ENCODE peak calls at places on chromosomes 5 and 9, in nine cellular contexts. F, T, X, E, Q, C, R, A and N are unnamed samples.

GRCh38 chr5:77777281-77777892 is 1.2 kb upstream of the TBCA start:
- DNase-seq in F (no peak), T (no peak), X (no peak), E (no peak), Q (no peak), C (no peak), R (no peak), A (no peak), N (no peak)

GRCh38 chr5:15008476-15008875 is 136.9 kb upstream of the ANKH start:
- DNase-seq in F (peak; percentile 80), T (no peak), X (no peak), E (peak; percentile 93), Q (peak; percentile 96), C (peak; percentile 94), R (peak; percentile 98), A (no peak), N (peak; percentile 77)

GRCh38 chr9:104025945-104026344 is 68.2 kb upstream of the SMC2 start:
- DNase-seq in F (no peak), T (no peak), X (no peak), E (no peak), Q (no peak), C (peak; percentile 0), R (no peak), A (no peak), N (no peak)

GRCh38 chr5:91166040-91166807 is 216.9 kb downstream of the ARRDC3 start:
- DNase-seq in F (no peak), T (no peak), X (no peak), E (no peak), Q (no peak), C (peak; percentile 31), R (no peak), A (no peak), N (no peak)

GRCh38 chr5:17951392-17952169 is 317.3 kb downstream of the TAF11L14 start:
- DNase-seq in F (no peak), T (no peak), X (peak; percentile 61), E (no peak), Q (no peak), C (no peak), R (peak; percentile 88), A (peak; percentile 17), N (no peak)

GRCh38 chr5:166926098-166926497 is 1365.3 kb upstream of the WWC1 start:
- DNase-seq in F (no peak), T (no peak), X (no peak), E (no peak), Q (no peak), C (no peak), R (no peak), A (no peak), N (no peak)

GRCh38 chr5:143355710-143356109 is 47.8 kb downstream of the NR3C1 start:
- DNase-seq in F (peak; percentile 61), T (peak; percentile 10), X (no peak), E (no peak), Q (peak; percentile 90), C (peak; percentile 60), R (peak; percentile 15), A (peak; percentile 24), N (peak; percentile 95)

GRCh38 chr5:172926796-172927195 is 32.4 kb upstream of the RPL26L1 start:
- DNase-seq in F (no peak), T (no peak), X (no peak), E (no peak), Q (no peak), C (no peak), R (no peak), A (no peak), N (no peak)

GRCh38 chr9:76026796-76027195 is 136.3 kb downstream of the PCSK5 start:
- DNase-seq in F (no peak), T (no peak), X (no peak), E (no peak), Q (no peak), C (no peak), R (no peak), A (no peak), N (no peak)

GRCh38 chr5:38557792-38558191 is 1.3 kb upstream of the LIFR start:
- DNase-seq in F (no peak), T (no peak), X (no peak), E (no peak), Q (no peak), C (no peak), R (no peak), A (no peak), N (no peak)